ENCODE peak calls at places on chromosomes 7 and 10, in four cellular contexts. One of them, this sample, is unnamed.

GRCh38 chr7:33744293-33744692 is 161.0 kb upstream of the BMPER start:
- DNase-seq in tibial nerve: no peak
- DNase-seq in upper lobe of right lung: no peak
- DNase-seq in heart left ventricle: no peak
- DNase-seq in this sample: no peak

GRCh38 chr10:33955676-33956075 is 621.2 kb upstream of the NRP1 start:
- DNase-seq in tibial nerve: no peak
- DNase-seq in upper lobe of right lung: no peak
- DNase-seq in heart left ventricle: no peak
- DNase-seq in this sample: no peak

GRCh38 chr10:31774291-31774900 is 154.2 kb downstream of the ARHGAP12 start:
- DNase-seq in tibial nerve: no peak
- DNase-seq in upper lobe of right lung: no peak
- DNase-seq in heart left ventricle: no peak
- DNase-seq in this sample: no peak

GRCh38 chr7:98149293-98149692 is 42.6 kb downstream of the LMTK2 start:
- DNase-seq in tibial nerve: no peak
- DNase-seq in upper lobe of right lung: no peak
- DNase-seq in heart left ventricle: no peak
- DNase-seq in this sample: no peak

GRCh38 chr10:113569576-113569975 is 16.7 kb downstream of the HABP2 start:
- DNase-seq in tibial nerve: no peak
- DNase-seq in upper lobe of right lung: no peak
- DNase-seq in heart left ventricle: no peak
- DNase-seq in this sample: no peak

GRCh38 chr10:526651-527312 is 162.7 kb downstream of the DIP2C start:
- DNase-seq in tibial nerve: no peak
- DNase-seq in upper lobe of right lung: peak; percentile 48
- DNase-seq in heart left ventricle: no peak
- DNase-seq in this sample: no peak

GRCh38 chr10:125514206-125515162 is 168.5 kb downstream of the TEX36 start:
- DNase-seq in tibial nerve: no peak
- DNase-seq in upper lobe of right lung: no peak
- DNase-seq in heart left ventricle: no peak
- DNase-seq in this sample: no peak

GRCh38 chr10:59104186-59104585 is 72.3 kb upstream of the PHYHIPL start:
- DNase-seq in tibial nerve: no peak
- DNase-seq in upper lobe of right lung: no peak
- DNase-seq in heart left ventricle: no peak
- DNase-seq in this sample: no peak

GRCh38 chr7:70481717-70482116 is 650.2 kb upstream of the GALNT17 start:
- DNase-seq in tibial nerve: no peak
- DNase-seq in upper lobe of right lung: no peak
- DNase-seq in heart left ventricle: no peak
- DNase-seq in this sample: no peak

DNA sequence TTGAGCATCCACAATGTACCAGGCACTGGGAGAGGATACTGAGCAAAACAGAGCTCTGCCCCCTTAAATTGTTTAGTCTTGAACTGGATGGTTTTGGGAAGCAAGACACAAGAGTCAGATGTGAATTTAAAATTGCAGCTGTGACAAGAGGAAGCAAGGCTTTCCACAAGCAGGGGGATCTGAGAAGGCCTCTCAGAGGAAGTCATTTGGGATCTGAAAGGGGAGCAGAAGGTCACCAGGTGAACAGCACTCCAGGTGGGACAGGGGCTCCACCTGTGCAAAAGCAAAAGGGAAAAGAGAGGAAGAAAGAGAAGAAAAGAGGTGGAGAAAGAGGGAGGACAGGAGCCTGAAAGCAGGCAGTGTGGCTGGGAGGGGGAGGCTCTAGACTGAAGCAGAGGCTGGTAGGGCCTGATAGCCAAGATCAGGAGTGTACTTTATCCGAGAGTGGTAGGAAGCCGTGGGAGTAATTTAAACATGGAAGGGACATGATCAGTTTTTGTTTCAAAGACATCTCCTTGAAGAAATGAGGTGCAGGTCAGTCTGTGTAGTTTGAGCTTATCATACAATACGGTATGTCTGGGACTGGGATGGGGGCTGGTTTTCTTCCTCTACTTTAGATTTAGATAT is 76.1 kb upstream of the DUSP5 start:
- DNase-seq in tibial nerve: no peak
- DNase-seq in upper lobe of right lung: no peak
- DNase-seq in heart left ventricle: no peak
- DNase-seq in this sample: no peak
- H3K4me1 ChIP-seq in tibial nerve: peaks cover 37% of the 10 kb centered on the region
- H3K4me1 ChIP-seq in upper lobe of right lung: peaks cover 6% of the 10 kb centered on the region
- H3K4me1 ChIP-seq in heart left ventricle: peaks cover 19% of the 10 kb centered on the region
- H3K4me1 ChIP-seq in this sample: peaks cover 34% of the 10 kb centered on the region

GRCh38 chr7:114087674-114088539 is 169.1 kb upstream of the PPP1R3A start:
- DNase-seq in tibial nerve: no peak
- DNase-seq in upper lobe of right lung: no peak
- DNase-seq in heart left ventricle: no peak
- DNase-seq in this sample: no peak
- H3K27me3 ChIP-seq in tibial nerve: no peaks in the 10 kb centered on the region
- H3K27me3 ChIP-seq in upper lobe of right lung: peaks cover 40% of the 10 kb centered on the region
- H3K27me3 ChIP-seq in heart left ventricle: peaks cover 75% of the 10 kb centered on the region
- H3K27me3 ChIP-seq in this sample: peaks cover 46% of the 10 kb centered on the region

DNA sequence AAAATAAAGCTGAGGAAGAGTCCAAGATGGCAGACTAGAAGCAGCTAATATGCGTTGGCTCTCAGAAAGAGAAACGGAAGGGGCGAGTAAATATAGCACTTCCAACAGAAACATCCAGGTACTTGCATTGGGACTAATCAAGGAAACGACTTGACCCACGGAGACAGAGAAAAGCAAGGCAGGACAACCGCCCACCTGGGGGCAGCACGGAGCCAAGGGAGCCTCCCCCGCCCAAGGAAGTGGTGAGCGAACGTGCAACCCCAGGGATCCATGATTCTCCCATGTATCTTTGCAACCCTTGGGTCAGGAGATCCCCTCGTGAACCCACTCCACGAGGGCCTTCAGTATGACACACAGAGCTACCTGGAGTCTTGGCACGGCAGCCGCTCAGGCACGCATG is 45.4 kb upstream of the GRM3 start:
- DNase-seq in tibial nerve: no peak
- DNase-seq in upper lobe of right lung: peak; percentile 51
- DNase-seq in heart left ventricle: no peak
- DNase-seq in this sample: no peak
- TF ChIP-seq CTCF in tibial nerve: no peak
- TF ChIP-seq CTCF in upper lobe of right lung: no peak
- TF ChIP-seq CTCF in heart left ventricle: no peak
- TF ChIP-seq CTCF in this sample: no peak

DNA sequence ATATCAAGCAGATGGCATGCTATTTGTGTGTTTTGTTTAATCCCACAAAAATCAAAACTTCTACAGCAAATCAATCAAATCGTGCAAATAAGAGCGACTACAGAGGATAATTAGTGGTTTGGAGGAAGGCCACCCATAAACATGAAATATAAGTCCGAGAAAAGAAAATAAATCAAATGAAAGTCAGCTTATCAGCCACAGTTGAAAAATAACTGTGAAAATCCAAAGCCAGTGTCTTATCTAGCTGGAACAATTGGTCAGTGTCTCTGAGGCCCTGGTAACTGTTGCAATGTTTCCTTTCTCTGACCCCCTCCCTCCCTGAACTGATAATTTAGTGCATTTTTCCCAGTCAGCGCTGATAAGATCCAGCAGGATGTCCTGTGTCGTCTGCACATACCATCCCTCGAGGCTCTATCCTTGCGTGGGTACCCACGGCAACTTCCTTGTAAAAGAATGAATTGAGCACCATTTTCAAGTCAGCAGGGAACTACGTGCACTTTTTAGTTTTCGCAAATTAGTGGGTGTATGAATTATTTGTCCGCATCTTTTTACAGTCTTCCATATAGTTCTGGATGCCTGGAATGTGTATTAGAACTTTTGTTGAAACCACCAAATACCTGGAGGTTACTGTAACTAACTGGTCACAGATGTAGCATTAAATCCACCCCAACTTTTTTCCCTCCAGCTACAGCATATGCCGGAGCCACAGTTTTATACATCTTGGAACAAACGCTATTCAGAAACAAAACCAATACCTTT is 10.8 kb upstream of the JCAD start:
- DNase-seq in tibial nerve: no peak
- DNase-seq in upper lobe of right lung: no peak
- DNase-seq in heart left ventricle: no peak
- DNase-seq in this sample: no peak
- H3K4me1 ChIP-seq in tibial nerve: no peaks in the 10 kb centered on the region
- H3K4me1 ChIP-seq in upper lobe of right lung: no peaks in the 10 kb centered on the region
- H3K4me1 ChIP-seq in heart left ventricle: peaks cover 19% of the 10 kb centered on the region
- H3K4me1 ChIP-seq in this sample: no peaks in the 10 kb centered on the region

GRCh38 chr7:157682946-157683239 is 346.1 kb downstream of the DNAJB6 start:
- DNase-seq in tibial nerve: no peak
- DNase-seq in upper lobe of right lung: peak; percentile 51
- DNase-seq in heart left ventricle: no peak
- DNase-seq in this sample: no peak
- H3K27me3 ChIP-seq in tibial nerve: no peaks in the 10 kb centered on the region
- H3K27me3 ChIP-seq in upper lobe of right lung: peaks cover 97% of the 10 kb centered on the region
- H3K27me3 ChIP-seq in heart left ventricle: peaks cover 100% of the 10 kb centered on the region
- H3K27me3 ChIP-seq in this sample: peaks cover 90% of the 10 kb centered on the region